ENCODE peak calls at places on chromosomes 3 and 15, in five cellular contexts. D is DMS153, I is sigmoid colon, N is EL, T is Peyer's patch. K is an unnamed sample.

GRCh38 chr15:85756411-85757072 is 38.2 kb downstream of the KLHL25 start:
- DNase-seq in I (peak), T (no peak), N (no peak), D (no peak), K (no peak)

GRCh38 chr3:167110906-167111305 is 269.2 kb downstream of the ZBBX start:
- DNase-seq in T (no peak), D (peak), I (no peak), N (no peak), K (peak)

GRCh38 chr3:138381950-138382715 is 33.8 kb downstream of the MRAS start:
- DNase-seq in D (no peak), N (peak), T (peak), I (peak), K (peak)

GRCh38 chr3:38985581-38985980 is 66.2 kb downstream of the SCN11A start:
- DNase-seq in D (no peak), N (peak), I (no peak), T (no peak), K (peak)

GRCh38 chr3:173584834-173585831 is 187.6 kb downstream of the NLGN1 start:
- DNase-seq in D (no peak), I (peak), N (peak), T (no peak), K (peak)

GRCh38 chr15:52790166-52790708 is at the start of gene ONECUT1:
- DNase-seq in D (peak), N (peak), I (no peak), T (no peak), K (peak)

GRCh38 chr15:100627789-100628395 is 25.5 kb downstream of the ASB7 start:
- DNase-seq in I (peak), D (peak), T (peak), N (peak), K (peak)

GRCh38 chr15:101469520-101470288 is 19.8 kb downstream of the PCSK6 start:
- DNase-seq in T (no peak), I (peak), D (no peak), N (no peak), K (no peak)

GRCh38 chr15:36579792-36580431 is 486 bp downstream of the CDIN1 start:
- DNase-seq in D (peak), N (no peak), T (peak), I (peak), K (no peak)

GRCh38 chr3:172467170-172467824 is 19.0 kb upstream of the GHSR start:
- DNase-seq in T (no peak), D (no peak), I (no peak), N (peak), K (peak)

GRCh38 chr3:188294823-188295487 is 141.0 kb downstream of the LPP start:
- DNase-seq in I (no peak), D (peak), N (peak), T (no peak), K (peak)

GRCh38 chr3:40309925-40310635 is 573 bp downstream of the EIF1B start:
- DNase-seq in I (peak), N (peak), D (no peak), T (peak), K (peak)

GRCh38 chr3:101898752-101899169 is 49.4 kb downstream of the NFKBIZ start:
- DNase-seq in N (no peak), I (no peak), T (peak), D (no peak), K (no peak)

GRCh38 chr15:63497642-63498100 is 6.7 kb upstream of the USP3 start:
- DNase-seq in I (no peak), D (no peak), N (no peak), T (peak), K (no peak)

GRCh38 chr15:70863450-70864218 is 9.7 kb upstream of the LARP6 start:
- DNase-seq in D (no peak), I (no peak), N (peak), T (no peak), K (peak)

GRCh38 chr3:4341336-4341675 is 38.1 kb downstream of the SETMAR start:
- DNase-seq in D (no peak), T (no peak), N (no peak), I (no peak), K (no peak)

K was measured in ELR.